ENCODE peak calls at places on chromosome 6, in four cellular contexts. C, Q, M and B are unnamed samples.

GRCh38 chr6:128570439-128571063 is 50.2 kb upstream of the PTPRK start:
- DNase-seq in Q (peak), M (no peak), C (no peak), B (no peak)

GRCh38 chr6:95578106-95578410 is 723 bp downstream of the MANEA start:
- DNase-seq in Q (peak), M (no peak), C (no peak), B (no peak)

GRCh38 chr6:79076160-79076559 is 1.9 kb downstream of the PHIP start:
- DNase-seq in M (no peak), C (no peak), Q (peak), B (no peak)

GRCh38 chr6:52149949-52150348 is 36.2 kb upstream of the IL17A start:
- DNase-seq in Q (no peak), C (no peak), M (no peak), B (no peak)

GRCh38 chr6:90008908-90009501 is 114.7 kb downstream of the GJA10 start:
- DNase-seq in M (no peak), Q (peak), C (no peak), B (no peak)

GRCh38 chr6:143232849-143233248 is 172.2 kb downstream of the AIG1 start:
- DNase-seq in Q (peak), M (no peak), C (no peak), B (peak)

GRCh38 chr6:116018976-116019375 is 41.7 kb downstream of the FRK start:
- DNase-seq in Q (no peak), C (no peak), M (no peak), B (no peak)

GRCh38 chr6:158536891-158537798 is 22.7 kb upstream of the TMEM181 start:
- DNase-seq in M (no peak), Q (peak), C (no peak), B (no peak)

GRCh38 chr6:45562171-45562570 is 184.4 kb upstream of the SUPT3H start:
- DNase-seq in C (no peak), M (no peak), Q (no peak), B (no peak)

GRCh38 chr6:83633149-83633548 is 75.8 kb downstream of the SNAP91 start:
- DNase-seq in M (no peak), Q (no peak), C (no peak), B (no peak)